ENCODE peak calls at places on chromosomes 16 and 17, in ten cellular contexts. P is caudate nucleus; S is activated T-cell treated with anti-CD3 and anti-CD28 coated beads, Interleukin-2, amount 50 U/mL, for 48 hours; G is AG04449; H is effector memory CD8-positive, alpha-beta T cell; Z is activated naive CD4-positive, alpha-beta T cell; U is omental fat pad; M is neural progenitor cell; W is B cell; E is mucosa of gallbladder. J is an unnamed sample.

GRCh38 chr17:4594406-4595349 is 10.3 kb downstream of the SMTNL2 start:
- DNase-seq in P (no peak), W (no peak), E (no peak), G (no peak), M (peak), Z (no peak), S (peak), H (peak), U (no peak), J (no peak)

GRCh38 chr16:54931757-54932660 is 1.3 kb downstream of the IRX5 start:
- DNase-seq in M (peak), E (no peak), U (no peak), G (no peak), P (no peak), W (no peak), Z (no peak), S (peak), H (no peak), J (peak)

GRCh38 chr17:21289175-21289901 is 4.8 kb downstream of the MAP2K3 start:
- DNase-seq in H (no peak), U (no peak), Z (no peak), M (no peak), W (no peak), S (no peak), P (no peak), G (no peak), E (no peak), J (no peak)

GRCh38 chr16:84182680-84183571 is 3.9 kb downstream of the TAF1C start:
- DNase-seq in M (no peak), Z (no peak), H (no peak), S (no peak), G (no peak), P (no peak), E (no peak), U (no peak), W (peak), J (no peak)

GRCh38 chr17:60628252-60628889 is 28.4 kb downstream of the PPM1D start:
- DNase-seq in Z (no peak), W (no peak), E (no peak), M (no peak), G (no peak), H (no peak), P (no peak), U (no peak), S (no peak), J (no peak)

GRCh38 chr17:79097226-79098055 is 22.8 kb downstream of the ENGASE start:
- DNase-seq in U (no peak), M (peak), H (no peak), P (no peak), W (no peak), Z (no peak), E (no peak), S (no peak), G (no peak), J (no peak)

GRCh38 chr17:76702941-76703637 is 7.7 kb downstream of the MXRA7 start:
- DNase-seq in M (no peak), Z (no peak), E (no peak), S (no peak), P (no peak), W (no peak), U (no peak), H (no peak), G (no peak), J (no peak)

GRCh38 chr16:31715915-31716314 is 157.7 kb upstream of the ZNF267 start:
- DNase-seq in W (no peak), G (no peak), U (no peak), Z (no peak), S (no peak), H (no peak), M (no peak), E (no peak), P (no peak), J (no peak)

GRCh38 chr17:16926591-16927451 is 45.1 kb downstream of the TNFRSF13B start:
- DNase-seq in M (no peak), H (no peak), W (no peak), U (peak), Z (no peak), P (no peak), G (no peak), E (no peak), S (no peak), J (peak)

GRCh38 chr16:11639925-11640899 is 28.0 kb upstream of the SNN start:
- DNase-seq in S (no peak), P (peak), G (peak), W (peak), Z (no peak), H (no peak), U (peak), M (peak), E (peak), J (peak)

GRCh38 chr16:31064882-31065461 is 9.1 kb downstream of the ZNF668 start:
- DNase-seq in Z (no peak), E (no peak), U (peak), S (peak), H (no peak), W (no peak), P (no peak), M (peak), G (peak), J (peak)

GRCh38 chr17:40351185-40352043 is 13.1 kb downstream of the GJD3 start:
- DNase-seq in W (no peak), G (no peak), Z (no peak), H (no peak), P (no peak), E (no peak), M (peak), U (no peak), S (no peak), J (no peak)

GRCh38 chr16:11552445-11552844 is 34.3 kb downstream of the LITAF start:
- DNase-seq in W (no peak), S (no peak), E (no peak), M (no peak), Z (no peak), U (no peak), P (no peak), G (no peak), H (no peak), J (no peak)

GRCh38 chr17:29514792-29515191 is 52.0 kb downstream of the ABHD15 start:
- DNase-seq in P (no peak), W (no peak), E (no peak), M (no peak), G (no peak), H (no peak), U (no peak), Z (no peak), S (no peak), J (peak)

GRCh38 chr16:49488740-49489525 is 115.3 kb downstream of the C16orf78 start:
- DNase-seq in E (no peak), H (no peak), U (no peak), P (no peak), Z (no peak), G (no peak), M (no peak), S (no peak), W (no peak), J (no peak)

GRCh38 chr17:79848370-79848766 is 9.1 kb upstream of the CBX4 start:
- DNase-seq in E (no peak), W (no peak), G (no peak), S (no peak), Z (no peak), M (no peak), P (no peak), U (no peak), H (no peak), J (no peak)

GRCh38 chr16:70738083-70738977 is 52.5 kb upstream of the MTSS2 start:
- DNase-seq in M (peak), U (no peak), Z (no peak), G (no peak), W (no peak), S (peak), H (no peak), E (peak), P (peak), J (peak)

GRCh38 chr17:34997355-34997862 is 17.1 kb downstream of the LIG3 start:
- DNase-seq in W (no peak), G (peak), U (no peak), P (no peak), H (no peak), M (no peak), S (no peak), E (peak), Z (no peak), J (peak)

GRCh38 chr16:69888005-69888560 is 63.1 kb upstream of the CLEC18A start:
- DNase-seq in M (no peak), P (no peak), G (no peak), W (no peak), S (no peak), U (no peak), Z (no peak), H (no peak), E (no peak), J (no peak)

GRCh38 chr17:68101992-68102758 is 66.6 kb downstream of the KPNA2 start:
- DNase-seq in H (peak), Z (no peak), U (no peak), P (no peak), W (no peak), G (no peak), E (no peak), M (peak), S (peak), J (peak)

GRCh38 chr17:8799001-8799850 is at the start of gene MFSD6L:
- DNase-seq in Z (no peak), P (no peak), S (no peak), H (no peak), W (no peak), U (no peak), E (peak), M (peak), G (no peak), J (peak)

GRCh38 chr17:67223924-67224323 is 21.1 kb downstream of the HELZ start:
- DNase-seq in H (no peak), G (no peak), S (peak), W (no peak), U (no peak), M (no peak), P (no peak), Z (no peak), E (no peak), J (no peak)

GRCh38 chr16:77793417-77793816 is 5.1 kb downstream of the VAT1L start:
- DNase-seq in W (no peak), Z (no peak), G (no peak), U (no peak), S (no peak), H (no peak), M (no peak), E (no peak), P (no peak), J (no peak)

GRCh38 chr16:58454856-58455255 is 45.1 kb upstream of the NDRG4 start:
- DNase-seq in U (no peak), M (no peak), G (no peak), P (peak), Z (no peak), H (no peak), S (no peak), W (no peak), E (no peak), J (no peak)

GRCh38 chr17:76027159-76027839 is at the start of gene EVPL:
- DNase-seq in G (no peak), H (no peak), S (no peak), P (no peak), U (no peak), M (no peak), E (peak), W (no peak), Z (no peak), J (no peak)

GRCh38 chr17:2853722-2854580 is 57.7 kb downstream of the RAP1GAP2 start:
- DNase-seq in Z (no peak), U (no peak), H (no peak), M (peak), W (no peak), S (peak), G (no peak), E (peak), P (no peak), J (peak)

GRCh38 chr16:56301391-56301850 is 110.1 kb downstream of the GNAO1 start:
- DNase-seq in S (no peak), E (no peak), Z (no peak), H (no peak), M (no peak), G (peak), W (no peak), P (no peak), U (no peak), J (peak)

GRCh38 chr17:36938566-36939058 is 1.3 kb downstream of the LHX1 start:
- DNase-seq in S (no peak), H (no peak), E (no peak), U (no peak), P (no peak), G (no peak), W (no peak), M (peak), Z (no peak), J (no peak)

GRCh38 chr17:27390540-27390939 is 65.7 kb upstream of the KSR1 start:
- DNase-seq in G (no peak), W (no peak), U (no peak), S (no peak), P (no peak), E (no peak), M (no peak), H (no peak), Z (no peak), J (no peak)